ENCODE peak calls at places on chromosome X, in six cellular contexts. One of them, this sample, is unnamed.

GRCh38 chrX:20664774-20665173 is 398.1 kb upstream of the RPS6KA3 start:
- DNase-seq in WTC11: peak; percentile 12
- DNase-seq in progenitor cell of endocrine pancreas: no peak
- DNase-seq in HL-60: no peak
- DNase-seq in fibroblast of lung: no peak
- DNase-seq in MM.1S: no peak
- DNase-seq in this sample: no peak

GRCh38 chrX:130173190-130173895 is 1.6 kb downstream of the RAB33A start:
- DNase-seq in WTC11: no peak
- DNase-seq in progenitor cell of endocrine pancreas: no peak
- DNase-seq in HL-60: peak; percentile 36
- DNase-seq in fibroblast of lung: peak; percentile 79
- DNase-seq in MM.1S: peak; percentile 67
- DNase-seq in this sample: peak; percentile 64

GRCh38 chrX:47093248-47093647 is 15.0 kb downstream of the RGN start:
- DNase-seq in WTC11: no peak
- DNase-seq in progenitor cell of endocrine pancreas: no peak
- DNase-seq in HL-60: no peak
- DNase-seq in fibroblast of lung: peak; percentile 24
- DNase-seq in MM.1S: peak; percentile 56
- DNase-seq in this sample: no peak

GRCh38 chrX:10071451-10072163 is 85.2 kb upstream of the CLCN4 start:
- DNase-seq in WTC11: no peak
- DNase-seq in progenitor cell of endocrine pancreas: no peak
- DNase-seq in HL-60: no peak
- DNase-seq in fibroblast of lung: no peak
- DNase-seq in MM.1S: no peak
- DNase-seq in this sample: peak; percentile 49

GRCh38 chrX:108494416-108495095 is 54.9 kb downstream of the COL4A5 start:
- DNase-seq in WTC11: no peak
- DNase-seq in progenitor cell of endocrine pancreas: no peak
- DNase-seq in HL-60: no peak
- DNase-seq in fibroblast of lung: peak; percentile 52
- DNase-seq in MM.1S: no peak
- DNase-seq in this sample: no peak

GRCh38 chrX:140141444-140142029 is 176.2 kb upstream of the CXorf66 start:
- DNase-seq in WTC11: peak; percentile 28
- DNase-seq in progenitor cell of endocrine pancreas: peak; percentile 46
- DNase-seq in HL-60: peak; percentile 6
- DNase-seq in fibroblast of lung: no peak
- DNase-seq in MM.1S: peak; percentile 51
- DNase-seq in this sample: no peak

GRCh38 chrX:53481093-53481492 is 46.9 kb upstream of the HSD17B10 start:
- DNase-seq in WTC11: peak; percentile 38
- DNase-seq in progenitor cell of endocrine pancreas: no peak
- DNase-seq in HL-60: no peak
- DNase-seq in fibroblast of lung: no peak
- DNase-seq in MM.1S: no peak
- DNase-seq in this sample: no peak

GRCh38 chrX:152637649-152638442 is at the start of gene GABRQ:
- DNase-seq in WTC11: peak; percentile 90
- DNase-seq in progenitor cell of endocrine pancreas: peak; percentile 40
- DNase-seq in HL-60: no peak
- DNase-seq in fibroblast of lung: peak; percentile 65
- DNase-seq in MM.1S: peak; percentile 67
- DNase-seq in this sample: no peak

GRCh38 chrX:102042706-102043325 is 82.7 kb upstream of the TCEAL2 start:
- DNase-seq in WTC11: no peak
- DNase-seq in progenitor cell of endocrine pancreas: no peak
- DNase-seq in HL-60: no peak
- DNase-seq in fibroblast of lung: no peak
- DNase-seq in MM.1S: no peak
- DNase-seq in this sample: no peak

GRCh38 chrX:63922221-63922620 is 137.2 kb upstream of the ARHGEF9 start:
- DNase-seq in WTC11: no peak
- DNase-seq in progenitor cell of endocrine pancreas: no peak
- DNase-seq in HL-60: no peak
- DNase-seq in fibroblast of lung: peak; percentile 8
- DNase-seq in MM.1S: no peak
- DNase-seq in this sample: no peak

GRCh38 chrX:19543951-19544359 is 28.6 kb upstream of the MAP3K15 start:
- DNase-seq in WTC11: no peak
- DNase-seq in progenitor cell of endocrine pancreas: no peak
- DNase-seq in HL-60: no peak
- DNase-seq in fibroblast of lung: no peak
- DNase-seq in MM.1S: no peak
- DNase-seq in this sample: no peak

GRCh38 chrX:49308604-49309269 is 5.3 kb downstream of the GAGE10 start:
- DNase-seq in WTC11: no peak
- DNase-seq in progenitor cell of endocrine pancreas: no peak
- DNase-seq in HL-60: peak; percentile 3
- DNase-seq in fibroblast of lung: no peak
- DNase-seq in MM.1S: no peak
- DNase-seq in this sample: no peak

GRCh38 chrX:19731307-19731706 is 156.1 kb downstream of the SH3KBP1 start:
- DNase-seq in WTC11: no peak
- DNase-seq in progenitor cell of endocrine pancreas: no peak
- DNase-seq in HL-60: no peak
- DNase-seq in fibroblast of lung: no peak
- DNase-seq in MM.1S: no peak
- DNase-seq in this sample: no peak

GRCh38 chrX:39903937-39904336 is 193.8 kb downstream of the BCOR start:
- DNase-seq in WTC11: no peak
- DNase-seq in progenitor cell of endocrine pancreas: no peak
- DNase-seq in HL-60: no peak
- DNase-seq in fibroblast of lung: peak; percentile 69
- DNase-seq in MM.1S: no peak
- DNase-seq in this sample: no peak

GRCh38 chrX:102934624-102935023 is 2.4 kb upstream of the RAB40AL start:
- DNase-seq in WTC11: peak; percentile 36
- DNase-seq in progenitor cell of endocrine pancreas: no peak
- DNase-seq in HL-60: no peak
- DNase-seq in fibroblast of lung: no peak
- DNase-seq in MM.1S: peak; percentile 15
- DNase-seq in this sample: no peak

GRCh38 chrX:30627818-30628652 is 25.2 kb upstream of the GK start:
- DNase-seq in WTC11: no peak
- DNase-seq in progenitor cell of endocrine pancreas: no peak
- DNase-seq in HL-60: no peak
- DNase-seq in fibroblast of lung: no peak
- DNase-seq in MM.1S: no peak
- DNase-seq in this sample: no peak

GRCh38 chrX:23773601-23774175 is 9.3 kb upstream of the SAT1 start:
- DNase-seq in WTC11: no peak
- DNase-seq in progenitor cell of endocrine pancreas: no peak
- DNase-seq in HL-60: no peak
- DNase-seq in fibroblast of lung: no peak
- DNase-seq in MM.1S: peak; percentile 62
- DNase-seq in this sample: no peak

GRCh38 chrX:117713411-117713810 is 403.2 kb downstream of the KLHL13 start:
- DNase-seq in WTC11: no peak
- DNase-seq in progenitor cell of endocrine pancreas: no peak
- DNase-seq in HL-60: no peak
- DNase-seq in fibroblast of lung: no peak
- DNase-seq in MM.1S: no peak
- DNase-seq in this sample: no peak

GRCh38 chrX:35826503-35826902 is 28.4 kb downstream of the MAGEB16 start:
- DNase-seq in WTC11: no peak
- DNase-seq in progenitor cell of endocrine pancreas: no peak
- DNase-seq in HL-60: no peak
- DNase-seq in fibroblast of lung: no peak
- DNase-seq in MM.1S: no peak
- DNase-seq in this sample: no peak

GRCh38 chrX:1336331-1337143 is at the start of gene IL3RA:
- DNase-seq in WTC11: no peak
- DNase-seq in progenitor cell of endocrine pancreas: no peak
- DNase-seq in HL-60: no peak
- DNase-seq in fibroblast of lung: no peak
- DNase-seq in MM.1S: peak; percentile 9
- DNase-seq in this sample: no peak

GRCh38 chrX:70508296-70508911 is 63.8 kb downstream of the DLG3 start:
- DNase-seq in WTC11: no peak
- DNase-seq in progenitor cell of endocrine pancreas: no peak
- DNase-seq in HL-60: no peak
- DNase-seq in fibroblast of lung: peak; percentile 10
- DNase-seq in MM.1S: no peak
- DNase-seq in this sample: no peak

DNA sequence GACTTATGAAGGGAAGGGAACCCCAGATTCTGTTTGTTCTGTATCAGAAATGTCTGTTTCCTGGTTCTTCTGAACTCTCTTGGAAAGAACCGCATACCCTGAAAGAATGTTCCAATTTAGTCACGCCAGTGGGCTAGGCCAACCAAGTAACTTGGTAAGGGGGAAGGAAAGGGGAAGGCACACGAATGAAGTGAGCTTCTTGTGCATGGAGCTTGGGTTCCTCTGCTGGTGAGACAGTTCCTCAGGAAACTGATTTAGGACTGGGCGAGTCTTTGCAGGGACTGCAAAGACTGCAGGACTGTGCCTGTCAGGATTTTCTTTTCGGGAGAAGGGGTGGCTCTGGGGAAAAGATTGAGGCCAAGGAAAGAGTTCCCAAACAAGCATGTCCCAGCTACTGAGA is 35.6 kb downstream of the FRMPD3 start:
- DNase-seq in WTC11: no peak
- DNase-seq in progenitor cell of endocrine pancreas: no peak
- DNase-seq in HL-60: no peak
- DNase-seq in fibroblast of lung: peak; percentile 20
- DNase-seq in MM.1S: no peak
- DNase-seq in this sample: no peak
- TF ChIP-seq CTCF in WTC11: no peak
- TF ChIP-seq CTCF in progenitor cell of endocrine pancreas: no peak
- TF ChIP-seq CTCF in HL-60: no peak
- TF ChIP-seq CTCF in fibroblast of lung: no peak
- TF ChIP-seq CTCF in MM.1S: no peak
- TF ChIP-seq CTCF in this sample: no peak

GRCh38 chrX:120137439-120137838 is 21.0 kb upstream of the RHOXF2 start:
- DNase-seq in WTC11: no peak
- DNase-seq in progenitor cell of endocrine pancreas: no peak
- DNase-seq in HL-60: no peak
- DNase-seq in fibroblast of lung: no peak
- DNase-seq in MM.1S: no peak
- DNase-seq in this sample: no peak
- TF ChIP-seq CTCF in WTC11: no peak
- TF ChIP-seq CTCF in progenitor cell of endocrine pancreas: no peak
- TF ChIP-seq CTCF in HL-60: no peak
- TF ChIP-seq CTCF in fibroblast of lung: no peak
- TF ChIP-seq CTCF in MM.1S: no peak
- TF ChIP-seq CTCF in this sample: no peak

GRCh38 chrX:110320588-110320987 is 2.7 kb upstream of the AMMECR1 start:
- DNase-seq in WTC11: no peak
- DNase-seq in progenitor cell of endocrine pancreas: no peak
- DNase-seq in HL-60: no peak
- DNase-seq in fibroblast of lung: no peak
- DNase-seq in MM.1S: no peak
- DNase-seq in this sample: no peak
- TF ChIP-seq CTCF in WTC11: no peak
- TF ChIP-seq CTCF in progenitor cell of endocrine pancreas: no peak
- TF ChIP-seq CTCF in HL-60: no peak
- TF ChIP-seq CTCF in fibroblast of lung: no peak
- TF ChIP-seq CTCF in MM.1S: no peak
- TF ChIP-seq CTCF in this sample: no peak

GRCh38 chrX:136607236-136607635 is 40.7 kb upstream of the CD40LG start:
- DNase-seq in WTC11: no peak
- DNase-seq in progenitor cell of endocrine pancreas: no peak
- DNase-seq in HL-60: no peak
- DNase-seq in fibroblast of lung: no peak
- DNase-seq in MM.1S: no peak
- DNase-seq in this sample: no peak

DNA sequence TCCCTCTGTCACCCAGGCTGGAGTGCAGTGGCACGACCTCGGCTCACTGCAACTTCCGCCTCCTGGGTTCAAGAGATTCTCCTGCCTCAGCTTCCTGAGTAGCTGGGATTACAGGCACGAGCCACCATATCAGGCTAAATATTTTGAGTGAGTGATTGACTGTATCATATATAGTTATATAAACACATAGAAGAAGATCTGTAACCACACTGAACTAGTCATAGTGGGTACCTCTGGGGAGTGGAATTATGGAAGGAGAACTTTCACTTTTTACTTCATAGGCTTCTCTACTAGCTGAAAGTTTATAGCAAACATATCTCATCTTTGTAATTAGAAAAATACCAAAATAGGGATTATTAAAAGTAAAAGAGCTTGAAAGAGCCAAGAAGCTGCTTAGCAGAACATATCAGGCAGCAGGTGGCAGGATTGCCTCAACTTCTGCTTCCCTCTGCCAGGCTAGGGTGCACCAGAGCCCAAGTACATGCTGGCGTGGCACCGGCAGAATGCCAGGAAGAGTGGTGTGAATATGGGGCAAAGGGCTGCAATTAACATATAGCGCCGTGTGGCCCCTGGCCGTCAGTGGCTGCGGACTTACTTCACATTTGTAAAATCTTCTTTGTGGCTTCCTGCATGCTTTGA is 39.5 kb upstream of the CD40LG start:
- DNase-seq in WTC11: peak; percentile 42
- DNase-seq in progenitor cell of endocrine pancreas: no peak
- DNase-seq in HL-60: peak; percentile 10
- DNase-seq in fibroblast of lung: peak; percentile 2
- DNase-seq in MM.1S: peak; percentile 65
- DNase-seq in this sample: no peak
- TF ChIP-seq CTCF in WTC11: no peak
- TF ChIP-seq CTCF in progenitor cell of endocrine pancreas: no peak
- TF ChIP-seq CTCF in HL-60: peak; percentile 17
- TF ChIP-seq CTCF in fibroblast of lung: peak; percentile 17
- TF ChIP-seq CTCF in MM.1S: peak; percentile 66
- TF ChIP-seq CTCF in this sample: peak; percentile 14

GRCh38 chrX:131763674-131764073 is 219.8 kb downstream of the OR13H1 start:
- DNase-seq in WTC11: no peak
- DNase-seq in progenitor cell of endocrine pancreas: no peak
- DNase-seq in HL-60: no peak
- DNase-seq in fibroblast of lung: peak; percentile 65
- DNase-seq in MM.1S: peak; percentile 89
- DNase-seq in this sample: peak; percentile 78

GRCh38 chrX:131764224-131764623 is 220.3 kb downstream of the OR13H1 start:
- DNase-seq in WTC11: no peak
- DNase-seq in progenitor cell of endocrine pancreas: no peak
- DNase-seq in HL-60: no peak
- DNase-seq in fibroblast of lung: no peak
- DNase-seq in MM.1S: peak; percentile 46
- DNase-seq in this sample: no peak

GRCh38 chrX:131762802-131763234 is 218.9 kb downstream of the OR13H1 start:
- DNase-seq in WTC11: no peak
- DNase-seq in progenitor cell of endocrine pancreas: no peak
- DNase-seq in HL-60: no peak
- DNase-seq in fibroblast of lung: peak; percentile 54
- DNase-seq in MM.1S: peak; percentile 86
- DNase-seq in this sample: no peak
- TF ChIP-seq CTCF in WTC11: no peak
- TF ChIP-seq CTCF in progenitor cell of endocrine pancreas: no peak
- TF ChIP-seq CTCF in HL-60: no peak
- TF ChIP-seq CTCF in fibroblast of lung: no peak
- TF ChIP-seq CTCF in MM.1S: peak; percentile 40
- TF ChIP-seq CTCF in this sample: peak; percentile 37